ENCODE peak calls at places on chromosomes 11 and 22, in ten cellular contexts. J, B, M, L, G, C, U, X, S and I are unnamed samples.

GRCh38 chr11:31045335-31045734 is 324.2 kb downstream of the DCDC1 start:
- DNase-seq in J (no peak), B (no peak), M (peak), L (no peak), G (no peak), C (no peak), U (no peak), X (no peak), S (no peak), I (no peak)

GRCh38 chr22:36807627-36808026 is 9.2 kb downstream of the PVALB start:
- DNase-seq in J (no peak), B (no peak), M (no peak), L (no peak), G (no peak), C (no peak), U (no peak), X (no peak), S (no peak), I (no peak)

GRCh38 chr11:13701506-13701905 is 33.0 kb downstream of the FAR1 start:
- DNase-seq in J (no peak), B (no peak), M (no peak), L (no peak), G (no peak), C (no peak), U (no peak), X (no peak), S (no peak), I (no peak)

GRCh38 chr11:3155691-3156258 is 9.3 kb downstream of the OSBPL5 start:
- DNase-seq in J (no peak), B (no peak), M (peak), L (no peak), G (no peak), C (peak), U (no peak), X (peak), S (no peak), I (peak)

GRCh38 chr11:87967459-87967858 is 207.8 kb downstream of the RAB38 start:
- DNase-seq in J (no peak), B (no peak), M (no peak), L (no peak), G (no peak), C (no peak), U (no peak), X (no peak), S (no peak), I (no peak)

GRCh38 chr11:35629511-35629910 is 11.3 kb downstream of the FJX1 start:
- DNase-seq in J (no peak), B (no peak), M (no peak), L (no peak), G (no peak), C (no peak), U (no peak), X (no peak), S (no peak), I (no peak)

GRCh38 chr22:46936378-46936916 is 174.0 kb downstream of the TBC1D22A start:
- DNase-seq in J (no peak), B (no peak), M (peak), L (no peak), G (no peak), C (no peak), U (peak), X (no peak), S (no peak), I (no peak)

GRCh38 chr11:104487035-104487775 is 323.3 kb upstream of the PDGFD start:
- DNase-seq in J (no peak), B (no peak), M (peak), L (peak), G (no peak), C (no peak), U (no peak), X (no peak), S (no peak), I (no peak)

GRCh38 chr11:114195981-114196731 is 100.0 kb upstream of the NNMT start:
- DNase-seq in J (no peak), B (no peak), M (no peak), L (no peak), G (no peak), C (no peak), U (no peak), X (no peak), S (no peak), I (no peak)

GRCh38 chr11:35066029-35066428 is 72.9 kb upstream of the CD44 start:
- DNase-seq in J (no peak), B (peak), M (no peak), L (no peak), G (no peak), C (no peak), U (no peak), X (no peak), S (no peak), I (no peak)

GRCh38 chr11:1122356-1123002 is 35.3 kb upstream of the MUC5AC start:
- DNase-seq in J (peak), B (no peak), M (no peak), L (no peak), G (no peak), C (peak), U (no peak), X (peak), S (no peak), I (peak)

GRCh38 chr22:41915035-41915782 is at the start of gene SHISA8:
- DNase-seq in J (peak), B (peak), M (no peak), L (no peak), G (no peak), C (no peak), U (peak), X (no peak), S (peak), I (no peak)

GRCh38 chr11:72069787-72070251 is 10.5 kb downstream of the NUMA1 start:
- DNase-seq in J (peak), B (peak), M (peak), L (peak), G (no peak), C (peak), U (peak), X (peak), S (peak), I (peak)

GRCh38 chr22:50621491-50621880 is 6.5 kb downstream of the ARSA start:
- DNase-seq in J (no peak), B (no peak), M (no peak), L (no peak), G (peak), C (no peak), U (no peak), X (no peak), S (no peak), I (no peak)

GRCh38 chr22:43923631-43924548 is at the start of gene PNPLA3:
- DNase-seq in J (peak), B (peak), M (peak), L (peak), G (no peak), C (peak), U (peak), X (peak), S (peak), I (peak)
- H3K4me3 ChIP-seq in J (no peak), B (peak), M (peak), L (peak), G (no peak), C (peak), U (peak), X (peak), S (peak), I (peak)

DNA sequence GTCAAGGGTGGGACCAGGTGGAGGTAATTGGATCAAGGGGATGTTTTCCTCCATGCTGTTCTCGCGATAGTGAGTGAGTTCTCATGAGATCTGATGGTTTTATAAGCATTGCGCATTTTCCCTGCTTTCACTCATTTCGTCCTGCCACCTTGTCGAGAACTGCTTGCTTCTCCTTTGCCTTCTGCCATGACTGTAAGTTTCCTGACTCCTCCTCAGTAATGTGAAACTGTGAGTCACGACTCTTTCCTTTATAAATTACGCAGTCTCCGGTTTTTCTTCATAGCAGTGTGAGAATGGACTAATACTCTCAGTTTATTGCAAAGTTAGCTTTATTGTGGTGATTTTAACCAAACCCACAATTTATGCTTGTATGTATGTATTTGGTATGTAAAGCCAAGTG is 878.5 kb upstream of the ANO3 start:
- DNase-seq in J (no peak), B (no peak), M (no peak), L (no peak), G (no peak), C (no peak), U (no peak), X (no peak), S (no peak), I (no peak)
- TF ChIP-seq CTCF in J (no peak), B (no peak), M (no peak), L (no peak), G (no peak), C (no peak), U (no peak), X (no peak), S (no peak), I (no peak)

GRCh38 chr11:129230006-129230405 is 37.9 kb upstream of the ARHGAP32 start:
- DNase-seq in J (no peak), B (no peak), M (peak), L (no peak), G (no peak), C (no peak), U (no peak), X (no peak), S (no peak), I (no peak)
- H3K27ac ChIP-seq in J (no peak), B (no peak), M (no peak), L (no peak), G (no peak), C (no peak), U (no peak), X (no peak), S (no peak), I (no peak)

GRCh38 chr22:48982321-48982905 is 845.3 kb downstream of the BRD1 start:
- DNase-seq in J (no peak), B (no peak), M (no peak), L (no peak), G (no peak), C (no peak), U (no peak), X (no peak), S (no peak), I (no peak)
- H3K4me3 ChIP-seq in J (no peak), B (no peak), M (no peak), L (no peak), G (no peak), C (no peak), U (no peak), X (no peak), S (no peak), I (no peak)

GRCh38 chr22:28799125-28799833 is 1.1 kb downstream of the XBP1 start:
- DNase-seq in J (peak), B (no peak), M (peak), L (peak), G (peak), C (peak), U (peak), X (peak), S (peak), I (peak)

GRCh38 chr22:28801845-28802594 is 1.7 kb upstream of the XBP1 start:
- DNase-seq in J (no peak), B (no peak), M (no peak), L (no peak), G (peak), C (no peak), U (peak), X (no peak), S (no peak), I (peak)

GRCh38 chr22:28799834-28800307 is 498 bp downstream of the XBP1 start:
- DNase-seq in J (peak), B (peak), M (peak), L (peak), G (peak), C (peak), U (peak), X (peak), S (peak), I (peak)

GRCh38 chr22:28800308-28801041 is at the start of gene XBP1:
- DNase-seq in J (peak), B (peak), M (peak), L (peak), G (peak), C (peak), U (peak), X (peak), S (peak), I (peak)

DNA sequence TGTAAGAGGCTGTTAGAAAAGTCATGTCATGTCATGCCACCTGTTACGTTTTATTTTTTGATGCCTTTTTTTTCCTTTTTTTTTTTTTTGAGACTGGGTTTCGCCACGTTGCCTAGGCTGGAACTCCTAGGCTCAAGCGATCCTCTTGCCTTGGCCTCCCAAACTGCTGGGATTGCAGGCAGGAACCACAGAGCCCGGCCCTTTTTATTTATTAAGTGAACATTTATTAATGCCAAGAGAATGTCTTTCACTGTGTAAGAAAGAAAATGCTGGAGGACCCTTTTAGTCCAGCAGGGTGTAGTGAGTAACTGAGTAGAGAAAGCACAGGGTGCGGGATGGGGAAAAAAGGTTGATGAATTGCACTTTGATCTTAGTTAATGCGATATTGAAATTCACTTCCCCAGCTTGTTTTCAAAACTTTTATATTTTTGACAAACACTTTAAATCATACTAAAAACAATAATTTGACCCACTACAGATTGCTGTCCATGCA is 2.3 kb upstream of the XBP1 start:
- DNase-seq in J (no peak), B (no peak), M (no peak), L (no peak), G (peak), C (no peak), U (no peak), X (no peak), S (no peak), I (peak)
- TF ChIP-seq CTCF in J (no peak), B (no peak), M (no peak), L (peak), G (peak), C (peak), U (peak), X (no peak), S (no peak), I (peak)

GRCh38 chr11:85974126-85974525 is 94.8 kb downstream of the PICALM start:
- DNase-seq in J (peak), B (no peak), M (peak), L (peak), G (no peak), C (no peak), U (no peak), X (no peak), S (no peak), I (no peak)

GRCh38 chr11:85976525-85976924 is 92.4 kb downstream of the PICALM start:
- DNase-seq in J (no peak), B (no peak), M (no peak), L (no peak), G (no peak), C (no peak), U (no peak), X (no peak), S (no peak), I (no peak)

GRCh38 chr11:85977751-85978160 is 91.1 kb downstream of the PICALM start:
- DNase-seq in J (no peak), B (no peak), M (peak), L (no peak), G (no peak), C (no peak), U (no peak), X (no peak), S (no peak), I (no peak)
- H3K27ac ChIP-seq in J (no peak), B (no peak), M (no peak), L (no peak), G (no peak), C (peak), U (no peak), X (no peak), S (peak), I (no peak)

GRCh38 chr11:69637956-69638871 is 2.7 kb upstream of the CCND1 start:
- DNase-seq in J (peak), B (no peak), M (peak), L (peak), G (no peak), C (peak), U (peak), X (peak), S (no peak), I (peak)
- H3K4me3 ChIP-seq in J (no peak), B (no peak), M (peak), L (peak), G (no peak), C (no peak), U (peak), X (peak), S (peak), I (peak)

DNA sequence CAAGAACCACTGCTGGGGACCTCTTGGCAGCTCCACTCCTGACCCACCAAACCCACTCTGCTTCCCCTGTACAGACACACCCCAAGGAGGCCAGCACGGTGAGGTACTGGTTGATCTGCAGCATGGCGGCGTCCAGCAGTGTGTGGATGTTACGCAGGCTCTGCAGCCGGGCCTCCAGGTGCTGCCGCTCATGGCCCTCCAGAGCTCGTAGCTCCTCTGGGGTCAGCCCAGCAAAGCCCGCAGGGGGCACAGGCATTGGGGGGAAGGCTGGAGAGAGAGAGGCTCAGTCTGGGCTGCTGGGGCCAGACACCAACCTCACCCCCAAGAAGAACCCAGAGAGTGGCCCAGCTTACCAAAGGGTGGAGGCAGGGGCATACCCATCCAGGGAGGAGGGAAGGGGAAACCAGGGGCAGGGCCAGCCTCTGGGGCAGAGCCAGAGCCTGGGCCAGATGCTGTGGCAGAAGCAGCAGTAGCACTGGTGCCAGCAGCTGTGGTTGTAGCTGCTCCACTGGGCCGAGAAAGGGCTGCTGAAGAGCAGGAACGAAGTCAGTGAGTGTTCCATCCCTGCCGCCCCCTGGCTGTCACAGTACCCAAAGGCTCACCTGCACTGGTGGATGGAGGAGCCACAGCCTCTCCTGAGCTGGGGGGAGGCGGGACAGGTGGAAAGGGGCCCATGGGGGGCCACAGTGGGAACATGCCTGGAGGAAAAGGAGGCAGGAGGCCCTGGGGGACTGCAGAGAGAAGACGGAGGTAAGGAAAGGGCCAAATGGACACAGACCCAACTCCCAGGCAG is 4.5 kb downstream of the SYVN1 start:
- DNase-seq in J (no peak), B (no peak), M (no peak), L (no peak), G (no peak), C (peak), U (no peak), X (no peak), S (no peak), I (no peak)
- TF ChIP-seq CTCF in J (no peak), B (no peak), M (no peak), L (no peak), G (no peak), C (no peak), U (no peak), X (no peak), S (no peak), I (no peak)